ENCODE peak calls at places on chromosomes 12 and 14, in four cellular contexts. W, K, V and U are unnamed samples. For H3K4me1, the result is how much of the 10 kb centered on the place peaks cover.

GRCh38 chr12:54589964-54590363 is 1.5 kb upstream of the PPP1R1A start:
- DNase-seq in W (no peak), V (no peak), K (no peak), U (no peak)

GRCh38 chr14:69937367-69937777 is 58.2 kb downstream of the SMOC1 start:
- DNase-seq in K (no peak), V (no peak), W (no peak), U (no peak)

GRCh38 chr12:44331269-44331668 is 495.4 kb downstream of the TMEM117 start:
- DNase-seq in W (no peak), K (no peak), V (no peak), U (no peak)

GRCh38 chr12:82366182-82366581 is 7.9 kb downstream of the METTL25 start:
- DNase-seq in W (no peak), V (no peak), K (no peak), U (no peak)

GRCh38 chr12:132190012-132190755 is 45.9 kb downstream of the NOC4L start:
- DNase-seq in K (no peak), V (peak), W (no peak), U (peak)

GRCh38 chr14:104171029-104171697 is 32.8 kb downstream of the KIF26A start:
- DNase-seq in K (no peak), V (no peak), W (no peak), U (no peak)

GRCh38 chr12:130714091-130714590 is 2.0 kb downstream of the RIMBP2 start:
- DNase-seq in K (no peak), V (no peak), W (no peak), U (no peak)

GRCh38 chr12:15650399-15651128 is 138.6 kb downstream of the EPS8 start:
- DNase-seq in V (no peak), W (no peak), K (no peak), U (no peak)

GRCh38 chr14:59278111-59278510 is 89.6 kb downstream of the DAAM1 start:
- DNase-seq in V (no peak), W (no peak), K (no peak), U (no peak)

GRCh38 chr12:26429070-26429691 is 233.8 kb downstream of the SSPN start:
- DNase-seq in V (no peak), K (no peak), W (no peak), U (no peak)

GRCh38 chr14:94998702-94999101 is 158.6 kb downstream of the DICER1 start:
- DNase-seq in K (no peak), W (no peak), V (no peak), U (no peak)

GRCh38 chr12:6376079-6376941 is 947 bp upstream of the SCNN1A start:
- DNase-seq in V (no peak), K (peak), W (no peak), U (peak)

GRCh38 chr12:62375603-62376002 is 91.0 kb upstream of the MON2 start:
- DNase-seq in K (no peak), W (no peak), V (no peak), U (no peak)

GRCh38 chr12:113382206-113382605 is 21.5 kb downstream of the SDS start:
- DNase-seq in K (no peak), V (no peak), W (no peak), U (no peak)

GRCh38 chr12:26564391-26564790 is 268.6 kb downstream of the ITPR2 start:
- DNase-seq in V (no peak), W (no peak), K (no peak), U (no peak)

GRCh38 chr12:3170423-3171194 is 93.4 kb downstream of the TSPAN9 start:
- DNase-seq in V (no peak), K (no peak), W (no peak), U (no peak)

GRCh38 chr14:69711471-69712216 is 55.3 kb upstream of the SRSF5 start:
- DNase-seq in V (peak), W (no peak), K (peak), U (peak)

GRCh38 chr12:122197612-122197966 is 5.9 kb upstream of the B3GNT4 start:
- DNase-seq in V (no peak), K (no peak), W (no peak), U (no peak)

GRCh38 chr14:75277000-75277795 is 1.4 kb upstream of the FOS start:
- DNase-seq in K (peak), V (peak), W (peak), U (peak)

GRCh38 chr12:89040146-89040964 is 311.9 kb downstream of the DUSP6 start:
- DNase-seq in K (peak), V (no peak), W (peak), U (no peak)

GRCh38 chr14:72643317-72643801 is 250.5 kb downstream of the DPF3 start:
- DNase-seq in V (no peak), K (peak), W (no peak), U (peak)

GRCh38 chr12:77734489-77734888 is 96.2 kb upstream of the NAV3 start:
- DNase-seq in V (no peak), K (no peak), W (no peak), U (no peak)

GRCh38 chr14:90739318-90740077 is 76.7 kb downstream of the TTC7B start:
- DNase-seq in V (no peak), K (no peak), W (no peak), U (no peak)

GRCh38 chr12:20199780-20200179 is 168.6 kb upstream of the PDE3A start:
- DNase-seq in V (no peak), W (no peak), K (no peak), U (no peak)

GRCh38 chr12:53530056-53530455 is 22.8 kb upstream of the NPFF start:
- DNase-seq in K (no peak), W (no peak), V (no peak), U (no peak)

GRCh38 chr14:38261620-38262019 is 5.7 kb upstream of the CLEC14A start:
- DNase-seq in V (no peak), K (no peak), W (no peak), U (no peak)

GRCh38 chr14:72583316-72584272 is 310.3 kb downstream of the DPF3 start:
- DNase-seq in V (no peak), K (no peak), W (no peak), U (no peak)

GRCh38 chr12:21912318-21912717 is 28.9 kb downstream of the ABCC9 start:
- DNase-seq in V (no peak), K (no peak), W (no peak), U (no peak)

GRCh38 chr14:78157855-78158436 is 12.2 kb upstream of the NRXN3 start:
- DNase-seq in W (no peak), K (no peak), V (peak), U (no peak)

GRCh38 chr12:45431153-45431552 is 215.3 kb downstream of the ANO6 start:
- DNase-seq in W (no peak), K (no peak), V (no peak), U (no peak)

GRCh38 chr14:99871771-99872170 is 78.6 kb downstream of the EML1 start:
- DNase-seq in W (no peak), K (no peak), V (no peak), U (no peak)
- H3K27ac ChIP-seq in W (no peak), K (no peak), V (no peak), U (no peak)

GRCh38 chr12:13091831-13092230 is 11.6 kb downstream of the GSG1 start:
- DNase-seq in V (no peak), K (no peak), W (no peak), U (no peak)
- H3K4me1 ChIP-seq in V (under half), K (under half), W (under half), U (under half)

GRCh38 chr12:9761407-9761736 is 671 bp upstream of the CD69 start:
- DNase-seq in W (no peak), K (no peak), V (no peak), U (no peak)
- H3K4me3 ChIP-seq in W (peak), K (no peak), V (peak), U (no peak)

GRCh38 chr12:75790219-75790618 is 241.4 kb downstream of the PHLDA1 start:
- DNase-seq in V (no peak), K (no peak), W (no peak), U (no peak)
- H3K27ac ChIP-seq in V (no peak), K (no peak), W (no peak), U (no peak)

GRCh38 chr14:97854918-97855317 is 1057.7 kb downstream of the VRK1 start:
- DNase-seq in W (no peak), K (no peak), V (no peak), U (no peak)
- H3K4me1 ChIP-seq in W (under half), K (under half), V (under half), U (under half)

GRCh38 chr14:36510078-36510799 is 9.8 kb downstream of the NKX2-1 start:
- DNase-seq in V (no peak), K (no peak), W (no peak), U (no peak)
- H3K4me3 ChIP-seq in V (no peak), K (no peak), W (no peak), U (no peak)

DNA sequence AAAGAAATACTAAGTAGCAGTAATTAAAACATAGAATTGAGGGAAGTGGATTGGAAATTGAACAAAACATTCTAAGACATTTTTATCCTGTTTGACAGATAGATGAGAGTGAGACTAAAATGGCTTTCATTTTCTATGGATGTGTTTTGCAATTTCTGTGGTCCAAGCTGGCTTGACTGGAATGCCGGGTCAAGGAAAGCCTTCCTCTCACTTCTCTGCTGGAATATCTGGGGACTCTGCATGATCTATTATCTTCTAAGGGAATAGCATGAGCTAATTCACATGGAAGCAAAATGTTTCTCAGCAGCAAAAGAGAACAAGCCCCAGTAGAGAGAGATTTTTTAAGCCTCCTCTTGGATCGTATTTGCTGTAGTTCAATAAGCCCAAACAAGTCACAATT is 407.9 kb upstream of the ATXN7L3B start:
- DNase-seq in V (no peak), K (no peak), W (no peak), U (no peak)
- H3K27ac ChIP-seq in V (no peak), K (no peak), W (no peak), U (no peak)